ENCODE peak calls at places on chromosomes 5 and 9, in five cellular contexts. S is A549, O is cardiac fibroblast, E is upper lobe of right lung, A is pancreas. X is an unnamed sample.

GRCh38 chr9:76926324-76926731 is 20.4 kb upstream of the PRUNE2 start:
- DNase-seq in S (no peak), O (peak), E (no peak), A (no peak), X (no peak)

GRCh38 chr5:101160002-101160401 is 256.9 kb upstream of the ST8SIA4 start:
- DNase-seq in S (no peak), O (no peak), E (no peak), A (no peak), X (no peak)

GRCh38 chr9:114899461-114899860 is 30.9 kb downstream of the TNFSF8 start:
- DNase-seq in S (no peak), O (no peak), E (no peak), A (no peak), X (no peak)

GRCh38 chr5:61586096-61587084 is 254.3 kb downstream of the ZSWIM6 start:
- DNase-seq in S (no peak), O (no peak), E (no peak), A (no peak), X (no peak)

GRCh38 chr9:71768388-71769174 is at the start of gene CEMIP2:
- DNase-seq in S (peak), O (peak), E (peak), A (peak), X (peak)

GRCh38 chr9:126294331-126295081 is 32.1 kb upstream of the MVB12B start:
- DNase-seq in S (no peak), O (no peak), E (no peak), A (no peak), X (no peak)

GRCh38 chr9:132560604-132561304 is 21.7 kb upstream of the BARHL1 start:
- DNase-seq in S (no peak), O (no peak), E (no peak), A (no peak), X (no peak)

GRCh38 chr5:157900644-157901043 is 41.7 kb upstream of the CLINT1 start:
- DNase-seq in S (no peak), O (no peak), E (no peak), A (no peak), X (no peak)

GRCh38 chr5:59819806-59820205 is 73.7 kb downstream of the PDE4D start:
- DNase-seq in S (no peak), O (peak), E (no peak), A (no peak), X (no peak)

GRCh38 chr5:61275841-61276240 is 56.2 kb upstream of the ZSWIM6 start:
- DNase-seq in S (no peak), O (peak), E (peak), A (no peak), X (peak)

GRCh38 chr5:145976431-145977155 is 40.2 kb downstream of the SH3RF2 start:
- DNase-seq in S (no peak), O (peak), E (no peak), A (peak), X (no peak)

DNA sequence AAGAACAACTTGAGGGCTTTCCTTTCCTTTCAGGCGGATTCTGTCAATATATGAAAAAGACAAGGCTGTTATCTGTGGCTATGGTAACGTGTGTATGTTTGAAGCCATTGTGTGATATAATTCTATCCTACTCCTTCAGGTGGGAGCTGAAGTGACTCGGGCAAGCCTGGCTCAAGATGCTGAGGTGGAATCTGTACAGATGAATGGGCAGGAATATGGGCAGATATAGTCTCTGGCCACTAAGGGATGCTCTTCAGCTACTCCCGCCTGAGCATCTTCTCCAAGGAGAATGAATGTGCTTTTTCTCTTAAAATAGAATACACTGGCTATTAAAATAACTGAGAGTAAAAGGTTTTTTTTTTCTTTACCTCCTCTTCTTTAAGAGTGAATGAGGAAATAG is 244.8 kb downstream of the ADGRV1 start:
- DNase-seq in S (peak), O (no peak), E (no peak), A (no peak), X (no peak)
- TF ChIP-seq CTCF in S (no peak), O (no peak), E (no peak), A (no peak), X (no peak)

DNA sequence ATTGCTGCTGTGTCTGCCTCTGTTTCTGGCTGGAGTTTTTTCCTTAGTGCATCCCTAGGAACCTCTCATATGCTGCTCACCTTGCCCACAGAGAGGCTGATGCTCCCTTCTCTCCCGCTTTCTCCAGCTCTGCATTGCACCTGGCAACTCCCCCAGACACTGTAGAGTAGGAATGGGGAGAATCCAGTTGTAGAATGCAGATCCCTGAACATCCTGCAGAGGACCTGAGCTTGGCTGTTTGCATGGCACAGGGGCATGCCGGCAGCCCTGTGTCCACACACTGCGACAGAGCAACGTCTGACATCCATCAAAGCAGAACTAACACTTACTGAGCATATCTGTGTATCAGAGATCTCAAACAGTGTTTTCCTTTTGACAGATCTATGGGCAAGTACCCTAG is 19.8 kb downstream of the IDNK start:
- DNase-seq in S (no peak), O (no peak), E (no peak), A (no peak), X (no peak)
- TF ChIP-seq CTCF in S (no peak), O (no peak), E (no peak), A (no peak), X (no peak)

GRCh38 chr5:132267166-132267739 is 9.8 kb downstream of the PDLIM4 start:
- DNase-seq in S (no peak), O (no peak), E (no peak), A (no peak), X (no peak)

GRCh38 chr5:132266031-132266835 is 8.7 kb downstream of the PDLIM4 start:
- DNase-seq in S (no peak), O (no peak), E (no peak), A (peak), X (no peak)

GRCh38 chr5:132264546-132265335 is 7.2 kb downstream of the PDLIM4 start:
- DNase-seq in S (no peak), O (no peak), E (no peak), A (no peak), X (no peak)

GRCh38 chr5:132266836-132267160 is 9.3 kb downstream of the PDLIM4 start:
- DNase-seq in S (no peak), O (no peak), E (no peak), A (no peak), X (no peak)

DNA sequence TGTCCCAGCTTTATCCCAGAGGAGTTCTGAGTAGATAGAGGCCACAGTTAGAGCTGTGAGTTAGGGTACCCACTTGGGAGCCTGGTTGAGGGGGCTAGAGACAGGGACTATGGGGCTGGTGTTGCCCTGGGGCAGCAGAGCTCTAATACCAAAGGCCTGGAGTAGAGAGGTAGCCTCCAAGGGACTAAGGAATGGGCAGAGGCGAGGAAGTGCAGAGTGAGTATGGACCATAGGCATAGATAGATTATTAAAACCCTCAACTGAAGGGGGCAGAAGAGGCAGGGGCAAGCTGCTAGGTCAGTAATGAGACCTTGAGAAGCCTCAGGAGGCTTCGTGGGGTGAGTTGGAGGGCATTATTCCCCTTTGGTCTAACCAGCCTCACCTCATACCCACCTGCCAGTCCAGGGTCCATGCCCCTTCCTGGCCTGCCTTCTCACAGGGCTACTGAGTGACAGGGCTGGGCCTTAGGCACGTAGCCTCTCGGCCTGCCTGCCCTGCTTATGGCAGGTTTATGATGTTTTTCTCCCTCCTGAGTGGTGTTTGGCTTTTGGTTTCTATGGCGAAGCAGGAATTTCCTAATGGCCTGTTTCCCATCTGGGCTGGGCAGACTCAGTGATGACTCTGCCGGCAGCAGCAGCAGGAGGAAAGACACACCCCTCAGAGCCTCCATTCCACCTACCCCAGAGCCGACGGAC is 8.0 kb downstream of the PDLIM4 start:
- DNase-seq in S (peak), O (peak), E (no peak), A (peak), X (peak)
- TF ChIP-seq CTCF in S (no peak), O (peak), E (no peak), A (no peak), X (no peak)

DNA sequence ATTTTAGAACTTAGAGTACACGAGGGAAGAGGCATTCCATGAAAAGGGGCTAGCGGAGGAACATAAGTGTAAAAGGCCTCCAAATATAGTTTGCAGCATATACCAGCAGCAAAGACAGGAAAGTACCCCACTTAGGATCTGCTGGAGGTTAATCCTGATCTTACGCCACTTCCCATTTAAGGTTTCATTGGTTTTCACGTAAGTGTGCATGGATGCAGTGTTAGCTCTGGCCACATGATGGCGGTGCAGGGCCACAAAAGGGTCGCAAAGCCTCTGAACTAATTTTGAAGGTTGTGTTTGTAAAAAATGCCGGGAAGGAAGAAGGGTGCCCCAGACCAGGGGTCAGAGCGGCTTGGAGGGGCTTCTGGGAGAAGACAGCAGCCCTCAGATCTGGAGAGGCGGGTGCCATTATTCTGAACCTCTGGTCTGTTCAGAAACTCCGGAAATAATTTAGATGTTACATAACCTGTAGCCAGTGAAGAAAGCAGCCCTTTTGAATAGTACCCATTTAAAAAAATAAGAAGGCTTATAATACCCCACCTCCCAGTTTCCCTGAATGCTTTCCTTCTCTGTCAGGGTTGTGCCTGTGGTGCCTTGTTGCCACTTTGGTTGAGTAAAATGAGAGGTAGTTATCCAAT is 59.5 kb upstream of the TLR4 start:
- DNase-seq in S (peak), O (peak), E (peak), A (peak), X (peak)
- TF ChIP-seq CTCF in S (peak), O (peak), E (peak), A (peak), X (peak)

GRCh38 chr9:98254236-98255063 is 999 bp downstream of the TBC1D2 start:
- DNase-seq in S (no peak), O (peak), E (no peak), A (no peak), X (no peak)

GRCh38 chr9:98255064-98255577 is 328 bp downstream of the TBC1D2 start:
- DNase-seq in S (no peak), O (peak), E (peak), A (no peak), X (peak)

GRCh38 chr9:98253563-98253962 is 1.9 kb downstream of the TBC1D2 start:
- DNase-seq in S (no peak), O (no peak), E (no peak), A (no peak), X (no peak)

GRCh38 chr9:98256632-98257218 is 1.3 kb upstream of the TBC1D2 start:
- DNase-seq in S (no peak), O (no peak), E (peak), A (no peak), X (no peak)

DNA sequence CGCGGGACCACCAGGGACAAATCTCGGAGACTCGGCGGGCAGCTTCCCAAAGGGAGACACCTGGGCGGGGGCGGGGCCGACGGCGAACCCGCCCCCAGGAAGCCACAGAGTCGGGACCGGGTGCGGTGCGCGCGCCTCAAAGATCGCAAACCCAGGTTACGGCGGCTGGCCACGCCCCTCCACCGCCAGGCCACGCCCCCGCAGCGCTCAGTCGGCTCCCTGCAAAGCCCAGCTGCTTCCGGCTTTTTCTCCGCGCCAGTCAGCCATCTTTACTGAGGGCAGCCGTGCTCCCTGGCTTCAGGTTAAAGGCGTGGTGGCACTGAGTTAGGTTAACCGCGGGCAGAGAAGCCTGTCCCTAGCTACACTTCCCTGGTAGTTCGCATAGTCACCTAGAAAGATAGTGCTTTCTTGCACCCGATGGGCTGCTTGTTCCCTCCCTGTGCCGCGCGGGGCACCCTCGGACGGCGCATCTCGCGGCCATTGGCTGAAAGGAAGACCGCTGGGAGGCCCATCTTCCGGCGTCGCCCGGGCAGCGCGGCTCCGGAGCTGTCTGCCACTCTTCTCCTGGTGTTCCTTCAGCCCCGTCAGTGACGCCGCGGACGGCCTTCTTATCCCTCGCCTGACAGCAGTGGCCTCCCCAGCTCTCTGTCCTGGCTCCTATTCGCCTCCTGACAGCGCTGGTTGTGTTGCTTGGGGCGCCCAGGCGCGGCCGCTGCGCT is at the start of gene TBC1D2:
- DNase-seq in S (peak), O (peak), E (peak), A (peak), X (peak)
- TF ChIP-seq CTCF in S (no peak), O (peak), E (peak), A (no peak), X (no peak)

GRCh38 chr5:3510642-3511041 is 85.0 kb upstream of the IRX1 start:
- DNase-seq in S (no peak), O (no peak), E (no peak), A (no peak), X (no peak)

GRCh38 chr5:3511774-3512173 is 83.9 kb upstream of the IRX1 start:
- DNase-seq in S (no peak), O (no peak), E (no peak), A (no peak), X (no peak)

GRCh38 chr5:3512291-3512690 is 83.3 kb upstream of the IRX1 start:
- DNase-seq in S (no peak), O (no peak), E (no peak), A (no peak), X (no peak)

DNA sequence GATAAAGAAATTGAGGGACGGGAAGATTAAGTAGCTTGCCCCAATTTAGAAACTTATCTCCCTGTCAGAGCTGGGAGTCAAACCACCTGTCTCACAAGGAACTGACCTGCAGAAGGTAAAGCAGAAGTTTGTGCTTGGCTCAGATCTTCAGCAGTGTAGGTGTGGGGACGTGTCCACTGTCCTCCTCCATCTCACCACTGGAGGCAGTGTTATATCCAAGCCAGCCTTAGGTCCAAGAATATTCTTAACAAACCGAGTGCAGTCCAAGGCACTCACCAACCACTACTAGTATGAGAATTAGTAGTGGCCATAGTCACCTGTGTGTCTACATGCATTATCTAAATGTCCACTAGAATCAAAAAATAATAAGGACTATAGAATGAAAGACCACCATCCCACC is 86.3 kb upstream of the IRX1 start:
- DNase-seq in S (no peak), O (no peak), E (no peak), A (no peak), X (no peak)
- TF ChIP-seq CTCF in S (no peak), O (no peak), E (peak), A (no peak), X (no peak)

GRCh38 chr9:88722753-88723152 is 187.8 kb downstream of the NXNL2 start:
- DNase-seq in S (peak), O (peak), E (no peak), A (no peak), X (no peak)
- TF ChIP-seq CTCF in S (peak), O (peak), E (peak), A (no peak), X (no peak)